ENCODE peak calls at places on chromosome 7, in nine cellular contexts. B is GM23338, I is BJ, M is foreskin fibroblast, W is right lobe of liver, E is PC-9, Y is A549, V is choroid plexus epithelial cell, Z is IMR-90. G is an unnamed sample.

GRCh38 chr7:154858836-154859537 is 143.9 kb downstream of the PAXIP1 start:
- DNase-seq in E (no peak), W (no peak), Z (no peak), V (no peak), Y (no peak), B (no peak), M (no peak), I (no peak), G (no peak)

GRCh38 chr7:104652434-104652833 is 324.0 kb downstream of the LHFPL3 start:
- DNase-seq in B (peak), Z (no peak), V (no peak), W (no peak), I (no peak), Y (no peak), M (no peak), E (no peak), G (no peak)

GRCh38 chr7:112400141-112400540 is 50.1 kb upstream of the IFRD1 start:
- DNase-seq in B (no peak), W (no peak), Z (peak), Y (no peak), V (peak), I (no peak), M (peak), E (no peak), G (peak)

GRCh38 chr7:90625562-90625961 is 29.4 kb downstream of the CDK14 start:
- DNase-seq in Y (no peak), B (peak), V (peak), E (peak), W (no peak), Z (peak), M (peak), I (no peak), G (peak)

GRCh38 chr7:91850455-91850854 is 30.0 kb downstream of the MTERF1 start:
- DNase-seq in W (no peak), M (no peak), Z (peak), B (no peak), Y (no peak), E (peak), V (peak), I (no peak), G (peak)

GRCh38 chr7:96701258-96701657 is 8.4 kb downstream of the SEM1 start:
- DNase-seq in Z (no peak), W (no peak), I (no peak), V (no peak), M (no peak), Y (no peak), B (peak), E (no peak), G (no peak)

GRCh38 chr7:125316451-125316850 is 386.8 kb upstream of the POT1 start:
- DNase-seq in V (peak), E (peak), W (no peak), Y (no peak), I (no peak), Z (no peak), B (peak), M (no peak), G (peak)

GRCh38 chr7:43462836-43463235 is 120.1 kb upstream of the STK17A start:
- DNase-seq in I (no peak), Y (no peak), B (no peak), V (no peak), M (peak), E (no peak), W (no peak), Z (no peak), G (no peak)

GRCh38 chr7:117152213-117153007 is 170.4 kb downstream of the WNT2 start:
- DNase-seq in E (no peak), Y (no peak), V (peak), B (no peak), Z (no peak), M (no peak), I (no peak), W (no peak), G (no peak)

GRCh38 chr7:137818036-137818435 is 28.7 kb downstream of the DGKI start:
- DNase-seq in Y (no peak), B (no peak), E (no peak), M (peak), I (no peak), Z (peak), W (no peak), V (peak), G (no peak)

GRCh38 chr7:22422831-22423615 is 66.1 kb upstream of the RAPGEF5 start:
- DNase-seq in I (no peak), W (no peak), E (no peak), Z (no peak), B (no peak), M (no peak), Y (no peak), V (no peak), G (no peak)

GRCh38 chr7:6608081-6608480 is 7.3 kb upstream of the ZNF853 start:
- DNase-seq in B (peak), W (no peak), Y (no peak), I (no peak), M (no peak), Z (no peak), V (no peak), E (no peak), G (no peak)

GRCh38 chr7:151271699-151272355 is 23.3 kb upstream of the SMARCD3 start:
- DNase-seq in B (no peak), Z (peak), W (no peak), Y (no peak), I (peak), V (peak), M (no peak), E (no peak), G (peak)

GRCh38 chr7:44881610-44882009 is 3.7 kb downstream of the PURB start:
- DNase-seq in Y (no peak), M (peak), W (no peak), V (peak), Z (peak), E (no peak), I (no peak), B (no peak), G (peak)

GRCh38 chr7:94650652-94651051 is 5.3 kb downstream of the SGCE start:
- DNase-seq in E (no peak), I (no peak), M (no peak), Y (no peak), W (no peak), V (no peak), Z (no peak), B (no peak), G (no peak)

GRCh38 chr7:74092321-74092963 is 8.8 kb downstream of the LIMK1 start:
- DNase-seq in V (no peak), E (no peak), Y (no peak), I (no peak), M (no peak), B (peak), W (peak), Z (no peak), G (no peak)

GRCh38 chr7:54908760-54909438 is 109.9 kb upstream of the EGFR start:
- DNase-seq in W (no peak), B (no peak), Z (peak), V (no peak), M (no peak), I (no peak), Y (no peak), E (no peak), G (no peak)

GRCh38 chr7:37916017-37916672 is 472 bp downstream of the SFRP4 start:
- DNase-seq in Z (no peak), I (no peak), Y (no peak), V (no peak), E (no peak), M (no peak), W (peak), B (peak), G (no peak)

GRCh38 chr7:7554021-7554432 is 12.7 kb upstream of the MIOS start:
- DNase-seq in Y (no peak), I (peak), B (no peak), Z (no peak), E (no peak), M (peak), W (no peak), V (no peak), G (peak)

GRCh38 chr7:96899108-96899507 is 106.2 kb upstream of the DLX6 start:
- DNase-seq in I (no peak), W (no peak), Y (no peak), Z (no peak), B (no peak), V (no peak), E (no peak), M (no peak), G (no peak)

GRCh38 chr7:17773289-17773626 is 167.0 kb downstream of the SNX13 start:
- DNase-seq in V (peak), W (no peak), M (peak), Z (peak), B (no peak), Y (peak), E (no peak), I (peak), G (peak)

GRCh38 chr7:36889182-36889581 is 164.9 kb upstream of the AOAH start:
- DNase-seq in Z (no peak), W (no peak), M (no peak), B (no peak), I (no peak), V (no peak), Y (no peak), E (no peak), G (no peak)

GRCh38 chr7:88218836-88219605 is 817 bp downstream of the SRI start:
- DNase-seq in W (peak), Z (peak), M (peak), Y (peak), E (peak), I (no peak), V (peak), B (peak), G (peak)

GRCh38 chr7:75054744-75055527 is 18.7 kb downstream of the RCC1L start:
- DNase-seq in B (no peak), Y (no peak), V (peak), E (peak), I (peak), M (peak), W (no peak), Z (peak), G (peak)

GRCh38 chr7:138032186-138032585 is 30.3 kb upstream of the CREB3L2 start:
- DNase-seq in M (no peak), Y (no peak), E (no peak), B (no peak), V (no peak), W (no peak), Z (no peak), I (no peak), G (no peak)

GRCh38 chr7:36638140-36638539 is 86.2 kb downstream of the AOAH start:
- DNase-seq in Y (no peak), E (no peak), M (no peak), I (no peak), W (no peak), Z (no peak), B (no peak), V (peak), G (no peak)

GRCh38 chr7:5838771-5839170 is 41.8 kb upstream of the OCM start:
- DNase-seq in B (no peak), Z (no peak), W (no peak), V (no peak), M (no peak), I (no peak), Y (no peak), E (no peak), G (no peak)

GRCh38 chr7:106042196-106042611 is 69.9 kb downstream of the SYPL1 start:
- DNase-seq in Z (no peak), E (no peak), M (no peak), B (no peak), Y (no peak), I (no peak), V (no peak), W (no peak), G (no peak)

GRCh38 chr7:129872054-129872453 is 80.7 kb downstream of the UBE2H start:
- DNase-seq in W (no peak), I (no peak), V (no peak), Z (peak), M (no peak), Y (no peak), B (no peak), E (no peak), G (no peak)

GRCh38 chr7:110960811-110961210 is 130.1 kb upstream of the LRRN3 start:
- DNase-seq in M (no peak), Z (peak), V (peak), W (no peak), I (no peak), E (no peak), B (no peak), Y (no peak), G (peak)

GRCh38 chr7:14196555-14196954 is 207.1 kb upstream of the ETV1 start:
- DNase-seq in Z (peak), M (peak), B (no peak), Y (no peak), V (peak), I (peak), W (no peak), E (no peak), G (peak)

GRCh38 chr7:70775570-70776156 is 356.3 kb upstream of the GALNT17 start:
- DNase-seq in W (no peak), Z (no peak), M (no peak), E (no peak), V (peak), Y (no peak), B (peak), I (no peak), G (peak)

GRCh38 chr7:136198168-136198567 is 221.0 kb upstream of the MTPN start:
- DNase-seq in B (no peak), E (no peak), Z (no peak), M (no peak), I (no peak), W (no peak), V (no peak), Y (no peak), G (no peak)

GRCh38 chr7:155584763-155585531 is 38.6 kb upstream of the CNPY1 start:
- DNase-seq in M (peak), I (peak), Y (no peak), V (peak), Z (no peak), E (no peak), B (no peak), W (peak), G (no peak)

GRCh38 chr7:105854516-105854915 is 21.9 kb downstream of the ATXN7L1 start:
- DNase-seq in W (no peak), M (no peak), I (no peak), E (no peak), V (no peak), B (no peak), Y (no peak), Z (no peak), G (peak)

GRCh38 chr7:28980504-28981281 is 22.6 kb upstream of the TRIL start:
- DNase-seq in Z (peak), Y (no peak), B (peak), V (no peak), E (no peak), W (no peak), I (no peak), M (no peak), G (peak)

GRCh38 chr7:125651823-125652528 is 722.4 kb upstream of the POT1 start:
- DNase-seq in E (no peak), Y (no peak), V (peak), I (no peak), B (peak), M (no peak), Z (no peak), W (no peak), G (no peak)

GRCh38 chr7:9149499-9150082 is 716.2 kb downstream of the NXPH1 start:
- DNase-seq in I (no peak), E (no peak), Y (no peak), Z (no peak), B (no peak), V (no peak), M (no peak), W (no peak), G (no peak)

GRCh38 chr7:70410134-70410750 is 721.7 kb upstream of the GALNT17 start:
- DNase-seq in M (no peak), B (no peak), I (no peak), Z (no peak), V (no peak), Y (no peak), E (no peak), W (no peak), G (no peak)

DNA sequence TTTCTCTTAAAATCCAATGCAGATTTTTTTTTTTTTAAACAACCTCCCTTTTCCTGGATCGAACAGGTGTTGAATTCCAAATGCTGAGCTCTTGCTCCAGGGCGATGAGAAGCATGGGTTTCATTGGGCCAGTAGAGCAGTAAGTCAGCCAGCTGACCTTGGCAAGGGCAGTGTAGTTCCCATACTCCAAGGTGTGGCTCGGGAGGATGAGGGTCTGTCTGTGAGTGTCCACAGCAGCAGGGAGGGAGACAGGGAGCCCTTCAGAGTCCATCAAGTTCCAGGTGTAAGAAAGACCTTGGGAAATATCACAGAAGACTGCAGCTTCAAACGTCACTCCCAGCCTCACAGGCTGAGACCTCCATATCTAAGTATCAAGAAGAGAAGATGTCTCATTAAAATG is 50.4 kb downstream of the PKD1L1 start:
- DNase-seq in I (no peak), M (no peak), V (no peak), Z (no peak), E (no peak), Y (no peak), B (no peak), W (no peak), G (no peak)
- TF ChIP-seq CTCF in I (no peak), M (no peak), V (no peak), Z (no peak), E (no peak), Y (no peak), B (no peak), W (no peak), G (no peak)

GRCh38 chr7:148480479-148481146 is 110.0 kb upstream of the C7orf33 start:
- DNase-seq in M (no peak), B (no peak), V (no peak), E (no peak), Y (no peak), I (no peak), W (no peak), Z (no peak), G (no peak)
- H3K4me3 ChIP-seq in M (no peak), B (no peak), V (no peak), E (no peak), Y (no peak), I (no peak), W (no peak), Z (no peak), G (no peak)

GRCh38 chr7:27143950-27144798 is 693 bp upstream of the HOXA5 start:
- DNase-seq in W (no peak), Y (no peak), Z (peak), E (no peak), V (no peak), B (no peak), M (no peak), I (no peak), G (no peak)
- TF ChIP-seq CTCF in W (no peak), Y (peak), Z (no peak), E (no peak), V (no peak), B (no peak), M (no peak), I (peak), G (no peak)

GRCh38 chr7:1112109-1112508 is 24.2 kb downstream of the GPER1 start:
- DNase-seq in E (no peak), Y (no peak), I (no peak), V (no peak), M (no peak), B (no peak), Z (peak), W (peak), G (no peak)
- H3K4me3 ChIP-seq in E (no peak), Y (no peak), I (no peak), V (no peak), M (no peak), B (no peak), Z (no peak), W (no peak), G (no peak)

GRCh38 chr7:2641406-2642393 is 9.9 kb downstream of the TTYH3 start:
- DNase-seq in E (peak), V (peak), Y (no peak), W (peak), B (peak), M (peak), Z (peak), I (peak), G (peak)
- TF ChIP-seq CTCF in E (no peak), V (no peak), Y (no peak), W (no peak), B (no peak), M (no peak), Z (no peak), I (peak), G (no peak)